ENCODE peak calls at places on chromosome 20, in four cellular contexts. One of them, this sample, is unnamed.

GRCh38 chr20:38473353-38473795 is 731 bp downstream of the RALGAPB start:
- DNase-seq in HepG2: peak; percentile 67
- DNase-seq in GM12878: no peak
- DNase-seq in GM12891: no peak
- DNase-seq in this sample: no peak

GRCh38 chr20:4135385-4136077 is 120.2 kb upstream of the RNF24 start:
- DNase-seq in HepG2: peak; percentile 99
- DNase-seq in GM12878: no peak
- DNase-seq in GM12891: no peak
- DNase-seq in this sample: no peak

GRCh38 chr20:41078329-41078728 is 49.7 kb downstream of the TOP1 start:
- DNase-seq in HepG2: peak; percentile 77
- DNase-seq in GM12878: peak; percentile 21
- DNase-seq in GM12891: no peak
- DNase-seq in this sample: no peak

GRCh38 chr20:14673164-14673563 is 335.8 kb upstream of the FLRT3 start:
- DNase-seq in HepG2: no peak
- DNase-seq in GM12878: no peak
- DNase-seq in GM12891: no peak
- DNase-seq in this sample: no peak

GRCh38 chr20:50690562-50690978 is 772 bp downstream of the RIPOR3 start:
- DNase-seq in HepG2: no peak
- DNase-seq in GM12878: no peak
- DNase-seq in GM12891: no peak
- DNase-seq in this sample: no peak

GRCh38 chr20:6074145-6074561 is 20.3 kb upstream of the LRRN4 start:
- DNase-seq in HepG2: peak; percentile 88
- DNase-seq in GM12878: no peak
- DNase-seq in GM12891: no peak
- DNase-seq in this sample: no peak

GRCh38 chr20:47304287-47304686 is 52.2 kb downstream of the ZMYND8 start:
- DNase-seq in HepG2: no peak
- DNase-seq in GM12878: no peak
- DNase-seq in GM12891: no peak
- DNase-seq in this sample: no peak

GRCh38 chr20:54645445-54646155 is 170.2 kb downstream of the DOK5 start:
- DNase-seq in HepG2: no peak
- DNase-seq in GM12878: no peak
- DNase-seq in GM12891: no peak
- DNase-seq in this sample: no peak

GRCh38 chr20:13423472-13424173 is 202.5 kb downstream of the ISM1 start:
- DNase-seq in HepG2: peak; percentile 87
- DNase-seq in GM12878: no peak
- DNase-seq in GM12891: no peak
- DNase-seq in this sample: no peak

GRCh38 chr20:53149184-53149651 is 177.1 kb downstream of the TSHZ2 start:
- DNase-seq in HepG2: no peak
- DNase-seq in GM12878: no peak
- DNase-seq in GM12891: no peak
- DNase-seq in this sample: no peak

GRCh38 chr20:54111460-54111859 is 41.1 kb upstream of the BCAS1 start:
- DNase-seq in HepG2: no peak
- DNase-seq in GM12878: no peak
- DNase-seq in GM12891: no peak
- DNase-seq in this sample: no peak

GRCh38 chr20:7411075-7411474 is 529.2 kb downstream of the HAO1 start:
- DNase-seq in HepG2: no peak
- DNase-seq in GM12878: no peak
- DNase-seq in GM12891: no peak
- DNase-seq in this sample: no peak

GRCh38 chr20:8139899-8140298 is 7.8 kb downstream of the PLCB1 start:
- DNase-seq in HepG2: no peak
- DNase-seq in GM12878: no peak
- DNase-seq in GM12891: no peak
- DNase-seq in this sample: no peak

GRCh38 chr20:4896971-4897497 is 104.3 kb downstream of the SLC23A2 start:
- DNase-seq in HepG2: no peak
- DNase-seq in GM12878: no peak
- DNase-seq in GM12891: no peak
- DNase-seq in this sample: peak; percentile 17

GRCh38 chr20:53557157-53557556 is 36.5 kb downstream of the ZNF217 start:
- DNase-seq in HepG2: no peak
- DNase-seq in GM12878: no peak
- DNase-seq in GM12891: no peak
- DNase-seq in this sample: no peak

GRCh38 chr20:4026093-4026601 is 10.8 kb upstream of the RNF24 start:
- DNase-seq in HepG2: peak; percentile 29
- DNase-seq in GM12878: no peak
- DNase-seq in GM12891: no peak
- DNase-seq in this sample: no peak

GRCh38 chr20:2299301-2299700 is 3.5 kb downstream of the TGM3 start:
- DNase-seq in HepG2: no peak
- DNase-seq in GM12878: no peak
- DNase-seq in GM12891: no peak
- DNase-seq in this sample: no peak

GRCh38 chr20:18986146-18986830 is 172.7 kb downstream of the SCP2D1 start:
- DNase-seq in HepG2: no peak
- DNase-seq in GM12878: no peak
- DNase-seq in GM12891: no peak
- DNase-seq in this sample: no peak

GRCh38 chr20:22560817-22561216 is 23.6 kb downstream of the FOXA2 start:
- DNase-seq in HepG2: no peak
- DNase-seq in GM12878: no peak
- DNase-seq in GM12891: no peak
- DNase-seq in this sample: no peak

GRCh38 chr20:37927410-37928048 is 24.6 kb downstream of the VSTM2L start:
- DNase-seq in HepG2: no peak
- DNase-seq in GM12878: no peak
- DNase-seq in GM12891: no peak
- DNase-seq in this sample: no peak

GRCh38 chr20:46364670-46365482 is 41.5 kb downstream of the ELMO2 start:
- DNase-seq in HepG2: no peak
- DNase-seq in GM12878: no peak
- DNase-seq in GM12891: no peak
- DNase-seq in this sample: no peak

GRCh38 chr20:53428997-53429396 is 164.6 kb downstream of the ZNF217 start:
- DNase-seq in HepG2: no peak
- DNase-seq in GM12878: no peak
- DNase-seq in GM12891: no peak
- DNase-seq in this sample: no peak

GRCh38 chr20:58616411-58616810 is 34.7 kb upstream of the STX16 start:
- DNase-seq in HepG2: no peak
- DNase-seq in GM12878: no peak
- DNase-seq in GM12891: no peak
- DNase-seq in this sample: no peak
- TF ChIP-seq TAF1 in HepG2: no peak
- TF ChIP-seq TAF1 in GM12878: no peak
- TF ChIP-seq TAF1 in GM12891: no peak
- TF ChIP-seq TAF1 in this sample: no peak

GRCh38 chr20:64001607-64002011 is 20.7 kb downstream of the PRPF6 start:
- DNase-seq in HepG2: no peak
- DNase-seq in GM12878: no peak
- DNase-seq in GM12891: no peak
- DNase-seq in this sample: no peak
- TF ChIP-seq POLR2A in HepG2: no peak
- TF ChIP-seq POLR2A in GM12878: no peak
- TF ChIP-seq POLR2A in GM12891: no peak
- TF ChIP-seq POLR2A in this sample: no peak

DNA sequence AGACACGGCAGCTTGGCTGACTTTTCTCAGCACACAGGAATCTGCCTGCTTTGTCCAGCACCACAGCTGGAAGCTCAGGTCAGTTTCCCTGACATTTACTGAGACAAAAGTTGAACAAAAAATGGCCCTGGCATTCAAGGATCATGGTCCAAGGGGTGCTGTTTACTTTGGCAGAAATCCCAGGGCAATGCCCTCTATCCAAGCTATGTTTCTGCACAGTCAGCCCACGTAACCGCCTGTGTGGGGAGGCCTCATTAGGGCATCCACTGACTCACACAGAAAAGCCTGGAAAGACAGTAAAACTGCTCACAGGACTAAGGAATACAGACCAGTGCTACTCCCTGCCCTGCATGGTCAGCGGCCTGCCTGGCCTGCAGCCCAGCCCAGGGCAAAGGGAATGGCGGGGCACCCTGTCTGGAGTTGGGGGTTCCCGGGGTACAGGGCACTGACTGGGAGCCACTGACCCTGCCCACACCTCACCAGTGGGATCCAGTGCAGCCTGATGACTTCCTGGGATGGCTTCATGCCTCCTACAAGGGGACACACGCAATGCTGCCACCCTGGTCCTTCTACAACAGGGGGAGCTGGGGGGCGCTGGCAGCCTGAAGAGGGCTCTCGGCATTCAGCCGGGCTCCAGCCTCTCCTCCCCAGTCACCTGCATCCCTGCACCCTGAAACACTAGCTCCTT is 77.1 kb downstream of the NINL start:
- DNase-seq in HepG2: peak; percentile 100
- DNase-seq in GM12878: no peak
- DNase-seq in GM12891: no peak
- DNase-seq in this sample: no peak
- TF ChIP-seq POLR2AphosphoS5 in HepG2: peak; percentile 61
- TF ChIP-seq POLR2AphosphoS5 in GM12878: no peak
- TF ChIP-seq POLR2AphosphoS5 in GM12891: no peak
- TF ChIP-seq POLR2AphosphoS5 in this sample: no peak

GRCh38 chr20:33183292-33183691 is 15.3 kb downstream of the BPIFA2 start:
- DNase-seq in HepG2: no peak
- DNase-seq in GM12878: no peak
- DNase-seq in GM12891: no peak
- DNase-seq in this sample: no peak
- TF ChIP-seq TAF1 in HepG2: no peak
- TF ChIP-seq TAF1 in GM12878: no peak
- TF ChIP-seq TAF1 in GM12891: no peak
- TF ChIP-seq TAF1 in this sample: no peak

DNA sequence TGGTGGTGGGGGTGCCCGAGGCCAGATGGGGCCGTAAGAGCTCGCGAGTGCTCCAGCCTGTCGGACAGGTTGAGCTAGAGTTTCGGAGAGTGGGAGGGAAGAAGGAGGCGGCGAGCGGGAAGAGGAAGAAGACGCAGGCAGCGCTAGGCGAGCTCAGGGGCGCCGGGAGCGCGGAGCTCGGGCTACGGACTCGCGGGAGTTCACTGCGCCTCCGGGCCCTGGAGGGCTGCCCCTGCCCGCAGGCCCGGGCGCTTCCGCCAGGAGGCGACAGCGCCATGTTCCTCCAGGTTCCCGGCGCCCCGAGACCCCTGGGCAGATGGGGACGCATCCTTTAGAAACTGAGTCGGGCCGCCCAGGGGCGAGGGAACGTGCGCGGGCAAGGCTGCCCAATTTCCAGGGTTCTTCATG is 984 bp downstream of the TFAP2C start:
- DNase-seq in HepG2: no peak
- DNase-seq in GM12878: no peak
- DNase-seq in GM12891: peak; percentile 46
- DNase-seq in this sample: no peak
- TF ChIP-seq POLR2A in HepG2: no peak
- TF ChIP-seq POLR2A in GM12878: no peak
- TF ChIP-seq POLR2A in GM12891: no peak
- TF ChIP-seq POLR2A in this sample: no peak

DNA sequence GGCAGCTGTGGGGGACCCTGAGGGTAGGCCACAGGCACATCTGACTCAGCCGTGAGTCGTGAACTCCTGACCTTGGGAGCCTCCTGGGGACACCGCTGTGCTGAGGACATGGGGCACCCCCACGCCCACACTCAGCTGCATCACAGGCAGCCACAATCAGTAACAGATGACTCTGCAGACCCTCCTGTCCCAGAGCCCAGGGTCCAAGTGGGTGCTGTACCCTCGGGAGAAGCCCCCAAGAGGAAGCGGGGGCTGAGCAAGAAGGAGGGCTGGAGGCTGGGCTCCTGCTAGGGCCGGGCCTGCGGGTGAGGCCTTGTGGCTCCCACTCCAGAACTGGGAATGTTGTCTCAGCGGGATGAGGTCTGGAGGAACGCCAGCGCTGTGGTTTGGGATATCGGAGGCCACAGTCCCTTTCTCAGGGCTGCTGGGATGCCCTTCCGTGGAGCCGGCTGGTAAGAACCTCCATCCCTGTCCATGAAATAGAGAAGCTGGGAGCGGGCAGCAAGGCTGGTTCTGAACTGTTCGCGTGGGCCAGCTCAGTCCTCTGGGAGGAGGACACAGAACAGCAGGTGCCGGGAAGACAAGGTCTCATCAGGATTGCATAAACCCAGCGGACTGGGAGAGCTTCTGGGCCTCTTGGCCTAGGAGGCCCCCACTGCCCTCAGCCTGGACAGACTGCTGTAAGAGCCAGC is 3.1 kb upstream of the LAMA5 start:
- DNase-seq in HepG2: no peak
- DNase-seq in GM12878: no peak
- DNase-seq in GM12891: no peak
- DNase-seq in this sample: no peak
- TF ChIP-seq POLR2AphosphoS5 in HepG2: no peak
- TF ChIP-seq POLR2AphosphoS5 in GM12878: no peak
- TF ChIP-seq POLR2AphosphoS5 in GM12891: no peak
- TF ChIP-seq POLR2AphosphoS5 in this sample: no peak